ENCODE peak calls at places on chromosomes 2 and 18, in ten cellular contexts. L is sigmoid colon, B is tibial nerve, X is stomach, E is transverse colon, K is lower leg skin, H is breast epithelium, D is K562, T is prostate gland, I is erythroblast. J is an unnamed sample.

GRCh38 chr2:226877491-226877890 is 41.6 kb downstream of the RHBDD1 start:
- DNase-seq in L (no peak), B (no peak), X (no peak), E (no peak), K (no peak), H (no peak), D (no peak), T (no peak), I (no peak), J (no peak)

GRCh38 chr2:186780701-186781316 is 68.2 kb downstream of the ZSWIM2 start:
- DNase-seq in L (no peak), B (no peak), X (no peak), E (no peak), K (no peak), H (no peak), D (no peak), T (no peak), I (no peak), J (no peak)

GRCh38 chr18:35526476-35527120 is 28.8 kb upstream of the INO80C start:
- DNase-seq in L (no peak), B (peak), X (no peak), E (peak), K (peak), H (no peak), D (no peak), T (no peak), I (no peak), J (no peak)

GRCh38 chr2:128329607-128330006 is 10.9 kb upstream of the HS6ST1 start:
- DNase-seq in L (no peak), B (no peak), X (no peak), E (no peak), K (no peak), H (no peak), D (no peak), T (no peak), I (no peak), J (no peak)

GRCh38 chr2:47558116-47559078 is 155.4 kb downstream of the MSH2 start:
- DNase-seq in L (peak), B (no peak), X (no peak), E (no peak), K (no peak), H (no peak), D (no peak), T (no peak), I (no peak), J (no peak)

GRCh38 chr2:174836345-174836999 is 72.2 kb upstream of the CHRNA1 start:
- DNase-seq in L (no peak), B (no peak), X (no peak), E (no peak), K (no peak), H (no peak), D (no peak), T (no peak), I (no peak), J (no peak)

GRCh38 chr2:37713258-37713700 is 41.8 kb upstream of the CDC42EP3 start:
- DNase-seq in L (no peak), B (no peak), X (no peak), E (no peak), K (no peak), H (no peak), D (no peak), T (no peak), I (no peak), J (no peak)

GRCh38 chr2:130878316-130878715 is 41.6 kb downstream of the ARHGEF4 start:
- DNase-seq in L (no peak), B (no peak), X (no peak), E (no peak), K (no peak), H (no peak), D (no peak), T (no peak), I (no peak), J (no peak)

GRCh38 chr2:185484601-185485000 is 254.0 kb upstream of the FSIP2 start:
- DNase-seq in L (no peak), B (no peak), X (no peak), E (no peak), K (no peak), H (no peak), D (no peak), T (no peak), I (no peak), J (no peak)

GRCh38 chr18:73948497-73948896 is 199.1 kb downstream of the FBXO15 start:
- DNase-seq in L (no peak), B (no peak), X (no peak), E (no peak), K (no peak), H (no peak), D (no peak), T (no peak), I (no peak), J (no peak)

GRCh38 chr2:237650455-237650850 is 23.1 kb downstream of the LRRFIP1 start:
- DNase-seq in L (no peak), B (no peak), X (peak), E (no peak), K (no peak), H (no peak), D (no peak), T (no peak), I (no peak), J (no peak)

GRCh38 chr2:55712477-55713060 is 18.9 kb upstream of the PNPT1 start:
- DNase-seq in L (no peak), B (no peak), X (no peak), E (no peak), K (no peak), H (no peak), D (no peak), T (no peak), I (no peak), J (no peak)

GRCh38 chr2:176642074-176642473 is 372.8 kb downstream of the MTX2 start:
- DNase-seq in L (no peak), B (no peak), X (no peak), E (no peak), K (no peak), H (no peak), D (no peak), T (no peak), I (no peak), J (no peak)

GRCh38 chr2:202317080-202317859 is 51.7 kb downstream of the NOP58 start:
- DNase-seq in L (peak), B (peak), X (peak), E (peak), K (peak), H (peak), D (no peak), T (peak), I (no peak), J (no peak)

GRCh38 chr2:54482725-54483124 is 26.6 kb downstream of the SPTBN1 start:
- DNase-seq in L (peak), B (no peak), X (no peak), E (peak), K (no peak), H (no peak), D (no peak), T (no peak), I (no peak), J (no peak)

GRCh38 chr2:132670961-132671781 is 1.2 kb upstream of the LYPD1 start:
- DNase-seq in L (no peak), B (no peak), X (no peak), E (no peak), K (no peak), H (no peak), D (no peak), T (no peak), I (no peak), J (no peak)

GRCh38 chr2:46270384-46270783 is 26.8 kb upstream of the EPAS1 start:
- DNase-seq in L (no peak), B (no peak), X (no peak), E (no peak), K (no peak), H (no peak), D (no peak), T (no peak), I (peak), J (no peak)

GRCh38 chr18:63765837-63766236 is 9.4 kb upstream of the SERPINB7 start:
- DNase-seq in L (no peak), B (no peak), X (no peak), E (no peak), K (no peak), H (no peak), D (no peak), T (no peak), I (no peak), J (no peak)

GRCh38 chr2:25419678-25420242 is 78.0 kb upstream of the DNMT3A start:
- DNase-seq in L (no peak), B (no peak), X (no peak), E (peak), K (no peak), H (no peak), D (no peak), T (no peak), I (no peak), J (no peak)
- TF ChIP-seq POLR2A in L (no peak), B (no peak), X (no peak), E (no peak), K (no peak), H (no peak), D (no peak), T (no peak), I (no peak), J (no peak)

GRCh38 chr2:27409321-27410073 is at the start of gene PPM1G:
- DNase-seq in L (peak), B (peak), X (peak), E (peak), K (peak), H (peak), D (peak), T (peak), I (peak), J (peak)
- TF ChIP-seq POLR2A in L (peak), B (peak), X (no peak), E (peak), K (no peak), H (peak), D (peak), T (peak), I (peak), J (peak)

GRCh38 chr18:49072524-49072934 is 121.8 kb upstream of the SMAD7 start:
- DNase-seq in L (no peak), B (no peak), X (peak), E (no peak), K (no peak), H (no peak), D (peak), T (no peak), I (peak), J (no peak)
- TF ChIP-seq POLR2A in L (no peak), B (no peak), X (no peak), E (no peak), K (no peak), H (no peak), D (no peak), T (no peak), I (no peak), J (no peak)

DNA sequence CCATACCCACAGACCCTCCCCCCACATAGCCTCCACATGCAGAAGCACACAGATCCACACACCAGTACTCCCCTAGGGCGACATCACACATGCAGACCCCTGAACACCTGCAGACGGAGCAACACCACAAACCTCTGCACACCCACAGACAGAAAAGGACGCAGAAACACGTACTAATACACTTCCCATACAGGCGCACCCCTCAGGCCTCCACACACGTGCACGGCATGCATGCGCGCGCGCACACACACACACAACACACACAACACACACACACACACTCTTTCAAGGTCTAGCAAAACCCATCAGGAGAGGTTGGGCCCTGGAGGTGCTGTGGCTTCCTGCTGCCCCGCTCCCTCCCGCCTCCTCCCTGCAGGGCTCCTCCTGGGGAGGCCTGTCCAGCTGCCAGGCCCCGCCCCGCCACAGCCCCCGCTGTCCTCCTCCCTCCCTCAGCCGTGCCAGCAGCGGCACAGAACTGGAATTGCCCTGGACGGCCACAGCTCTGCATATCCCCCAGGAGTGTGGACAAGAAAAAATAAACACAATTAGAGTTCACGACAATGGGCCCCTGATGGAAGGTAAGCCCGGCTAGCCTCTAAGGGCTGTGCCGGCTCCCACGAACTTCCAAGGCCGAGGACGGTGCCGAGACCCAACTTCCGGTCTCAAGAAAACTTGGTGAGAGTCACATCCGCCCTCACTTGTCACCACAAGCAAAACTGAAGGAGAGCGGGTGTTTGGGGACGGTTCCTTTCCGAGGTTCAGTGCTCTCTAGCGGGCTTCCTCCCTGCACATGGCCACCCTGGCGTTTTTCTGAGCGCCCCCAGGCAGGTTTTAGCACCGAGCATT is 6.8 kb downstream of the ZFP36L2 start:
- DNase-seq in L (peak), B (peak), X (peak), E (peak), K (peak), H (peak), D (peak), T (peak), I (peak), J (peak)
- TF ChIP-seq POLR2A in L (peak), B (peak), X (no peak), E (peak), K (no peak), H (no peak), D (peak), T (peak), I (peak), J (peak)

GRCh38 chr2:231429152-231429551 is 33.6 kb downstream of the B3GNT7 start:
- DNase-seq in L (no peak), B (no peak), X (no peak), E (no peak), K (no peak), H (no peak), D (no peak), T (no peak), I (no peak), J (no peak)
- TF ChIP-seq POLR2A in L (no peak), B (no peak), X (no peak), E (no peak), K (no peak), H (no peak), D (no peak), T (no peak), I (no peak), J (no peak)